ENCODE peak calls at places on chromosomes 4 and X, in six cellular contexts. One of them, this sample, is unnamed. For H3K4me1, the result is how much of the 10 kb centered on the place peaks cover.

GRCh38 chrX:130937101-130937500 is 34.1 kb upstream of the ENOX2 start:
- DNase-seq in adrenal gland: no peak
- DNase-seq in HCT116: no peak
- DNase-seq in IMR-90: no peak
- DNase-seq in lower lobe of right lung: no peak
- DNase-seq in tibial nerve: no peak
- DNase-seq in this sample: no peak

GRCh38 chr4:186882293-186882692 is 158.6 kb upstream of the FAT1 start:
- DNase-seq in adrenal gland: no peak
- DNase-seq in HCT116: no peak
- DNase-seq in IMR-90: no peak
- DNase-seq in lower lobe of right lung: no peak
- DNase-seq in tibial nerve: no peak
- DNase-seq in this sample: no peak

GRCh38 chr4:6221851-6222760 is 21.8 kb upstream of the JAKMIP1 start:
- DNase-seq in adrenal gland: peak
- DNase-seq in HCT116: peak
- DNase-seq in IMR-90: no peak
- DNase-seq in lower lobe of right lung: no peak
- DNase-seq in tibial nerve: no peak
- DNase-seq in this sample: no peak

GRCh38 chrX:13684361-13684760 is 4.6 kb upstream of the RAB9A start:
- DNase-seq in adrenal gland: no peak
- DNase-seq in HCT116: no peak
- DNase-seq in IMR-90: no peak
- DNase-seq in lower lobe of right lung: no peak
- DNase-seq in tibial nerve: no peak
- DNase-seq in this sample: no peak

GRCh38 chrX:46125139-46125538 is 420.1 kb downstream of the ZNF674 start:
- DNase-seq in adrenal gland: no peak
- DNase-seq in HCT116: no peak
- DNase-seq in IMR-90: no peak
- DNase-seq in lower lobe of right lung: no peak
- DNase-seq in tibial nerve: no peak
- DNase-seq in this sample: no peak

GRCh38 chr4:1179089-1179441 is 6.7 kb upstream of the SPON2 start:
- DNase-seq in adrenal gland: no peak
- DNase-seq in HCT116: no peak
- DNase-seq in IMR-90: no peak
- DNase-seq in lower lobe of right lung: no peak
- DNase-seq in tibial nerve: no peak
- DNase-seq in this sample: no peak

GRCh38 chrX:4240541-4241194 is 527.2 kb upstream of the PRKX start:
- DNase-seq in adrenal gland: no peak
- DNase-seq in HCT116: no peak
- DNase-seq in IMR-90: no peak
- DNase-seq in lower lobe of right lung: no peak
- DNase-seq in tibial nerve: no peak
- DNase-seq in this sample: no peak

GRCh38 chr4:112234952-112235609 is 3.5 kb downstream of the AP1AR start:
- DNase-seq in adrenal gland: peak
- DNase-seq in HCT116: peak
- DNase-seq in IMR-90: peak
- DNase-seq in lower lobe of right lung: no peak
- DNase-seq in tibial nerve: peak
- DNase-seq in this sample: peak

GRCh38 chr4:137025484-137026059 is 506.7 kb downstream of the PCDH18 start:
- DNase-seq in adrenal gland: no peak
- DNase-seq in HCT116: no peak
- DNase-seq in IMR-90: no peak
- DNase-seq in lower lobe of right lung: no peak
- DNase-seq in tibial nerve: no peak
- DNase-seq in this sample: no peak

GRCh38 chrX:18698762-18699650 is 8.4 kb upstream of the PPEF1 start:
- DNase-seq in adrenal gland: no peak
- DNase-seq in HCT116: no peak
- DNase-seq in IMR-90: no peak
- DNase-seq in lower lobe of right lung: no peak
- DNase-seq in tibial nerve: no peak
- DNase-seq in this sample: no peak

GRCh38 chr4:89598602-89599001 is 238.4 kb downstream of the SNCA start:
- DNase-seq in adrenal gland: no peak
- DNase-seq in HCT116: peak
- DNase-seq in IMR-90: peak
- DNase-seq in lower lobe of right lung: no peak
- DNase-seq in tibial nerve: no peak
- DNase-seq in this sample: no peak

GRCh38 chr4:153204247-153205027 is at the start of gene TRIM2:
- DNase-seq in adrenal gland: peak
- DNase-seq in HCT116: peak
- DNase-seq in IMR-90: peak
- DNase-seq in lower lobe of right lung: peak
- DNase-seq in tibial nerve: peak
- DNase-seq in this sample: peak
- H3K4me3 ChIP-seq in adrenal gland: no peak
- H3K4me3 ChIP-seq in HCT116: peak
- H3K4me3 ChIP-seq in IMR-90: peak
- H3K4me3 ChIP-seq in lower lobe of right lung: peak
- H3K4me3 ChIP-seq in tibial nerve: peak
- H3K4me3 ChIP-seq in this sample: peak

GRCh38 chr4:177302371-177303100 is 7.1 kb upstream of the NEIL3 start:
- DNase-seq in adrenal gland: no peak
- DNase-seq in HCT116: no peak
- DNase-seq in IMR-90: peak
- DNase-seq in lower lobe of right lung: no peak
- DNase-seq in tibial nerve: no peak
- DNase-seq in this sample: no peak
- H3K4me1 ChIP-seq in adrenal gland: under half
- H3K4me1 ChIP-seq in HCT116: under half
- H3K4me1 ChIP-seq in IMR-90: under half
- H3K4me1 ChIP-seq in lower lobe of right lung: under half
- H3K4me1 ChIP-seq in tibial nerve: under half
- H3K4me1 ChIP-seq in this sample: under half

GRCh38 chr4:40721730-40722171 is 28.0 kb upstream of the NSUN7 start:
- DNase-seq in adrenal gland: no peak
- DNase-seq in HCT116: no peak
- DNase-seq in IMR-90: peak
- DNase-seq in lower lobe of right lung: no peak
- DNase-seq in tibial nerve: no peak
- DNase-seq in this sample: no peak

GRCh38 chr4:40720931-40721330 is 28.8 kb upstream of the NSUN7 start:
- DNase-seq in adrenal gland: no peak
- DNase-seq in HCT116: no peak
- DNase-seq in IMR-90: no peak
- DNase-seq in lower lobe of right lung: no peak
- DNase-seq in tibial nerve: no peak
- DNase-seq in this sample: no peak

GRCh38 chr4:40718571-40718970 is 31.2 kb upstream of the NSUN7 start:
- DNase-seq in adrenal gland: no peak
- DNase-seq in HCT116: no peak
- DNase-seq in IMR-90: no peak
- DNase-seq in lower lobe of right lung: no peak
- DNase-seq in tibial nerve: no peak
- DNase-seq in this sample: no peak

GRCh38 chr4:40720351-40720750 is 29.4 kb upstream of the NSUN7 start:
- DNase-seq in adrenal gland: no peak
- DNase-seq in HCT116: no peak
- DNase-seq in IMR-90: no peak
- DNase-seq in lower lobe of right lung: no peak
- DNase-seq in tibial nerve: no peak
- DNase-seq in this sample: no peak

GRCh38 chr4:40719008-40719623 is 30.6 kb upstream of the NSUN7 start:
- DNase-seq in adrenal gland: peak
- DNase-seq in HCT116: peak
- DNase-seq in IMR-90: peak
- DNase-seq in lower lobe of right lung: no peak
- DNase-seq in tibial nerve: no peak
- DNase-seq in this sample: no peak
- TF ChIP-seq CTCF in adrenal gland: peak
- TF ChIP-seq CTCF in HCT116: peak
- TF ChIP-seq CTCF in IMR-90: peak
- TF ChIP-seq CTCF in lower lobe of right lung: peak
- TF ChIP-seq CTCF in tibial nerve: no peak
- TF ChIP-seq CTCF in this sample: no peak

GRCh38 chrX:115972717-115973116 is 197.8 kb upstream of the AGTR2 start:
- DNase-seq in adrenal gland: no peak
- DNase-seq in HCT116: no peak
- DNase-seq in IMR-90: no peak
- DNase-seq in lower lobe of right lung: no peak
- DNase-seq in tibial nerve: no peak
- DNase-seq in this sample: no peak

GRCh38 chrX:115970718-115971117 is 199.8 kb upstream of the AGTR2 start:
- DNase-seq in adrenal gland: no peak
- DNase-seq in HCT116: no peak
- DNase-seq in IMR-90: no peak
- DNase-seq in lower lobe of right lung: no peak
- DNase-seq in tibial nerve: no peak
- DNase-seq in this sample: no peak

GRCh38 chrX:115966920-115967319 is 203.6 kb upstream of the AGTR2 start:
- DNase-seq in adrenal gland: no peak
- DNase-seq in HCT116: no peak
- DNase-seq in IMR-90: no peak
- DNase-seq in lower lobe of right lung: no peak
- DNase-seq in tibial nerve: no peak
- DNase-seq in this sample: no peak

DNA sequence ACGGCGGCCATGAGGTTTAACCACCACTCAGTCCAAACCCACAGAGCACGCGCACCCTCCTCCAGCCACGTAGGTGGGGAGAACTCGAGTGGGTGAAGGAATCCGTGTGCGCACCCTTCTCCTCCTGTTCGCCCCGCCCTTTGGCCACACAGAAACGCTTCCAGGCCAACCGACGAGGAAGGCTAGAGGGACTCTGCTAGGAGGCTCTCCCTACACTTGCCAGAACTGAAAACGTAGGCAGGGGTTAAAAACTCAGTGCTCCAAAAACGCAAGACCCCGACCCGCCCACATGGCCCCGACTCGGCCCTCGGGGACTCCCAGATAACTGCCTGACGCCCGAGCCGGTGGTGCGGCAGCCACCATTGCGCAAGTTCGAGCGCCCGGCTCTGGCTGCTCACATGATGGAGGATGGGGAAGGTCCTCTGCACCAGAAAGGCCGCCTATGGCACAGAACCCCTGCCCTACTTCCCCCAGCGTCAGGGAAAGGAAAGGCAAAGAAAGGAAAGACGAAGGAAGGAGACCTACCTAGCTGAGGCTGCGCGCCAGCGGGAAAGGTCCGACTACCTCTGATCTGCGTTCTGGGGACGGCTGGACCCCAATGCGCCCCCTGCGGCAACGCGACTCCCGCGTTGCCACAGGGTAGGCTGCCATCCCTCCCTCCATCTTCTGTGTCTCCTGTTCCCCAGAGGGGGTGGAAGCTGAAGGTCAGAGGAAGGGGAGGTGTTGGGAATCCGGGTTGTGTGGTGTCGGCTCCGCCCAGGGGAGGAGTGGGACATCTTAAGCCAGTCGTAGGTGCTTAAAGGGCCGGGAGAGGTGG is 201.9 kb upstream of the AGTR2 start:
- DNase-seq in adrenal gland: no peak
- DNase-seq in HCT116: peak
- DNase-seq in IMR-90: no peak
- DNase-seq in lower lobe of right lung: peak
- DNase-seq in tibial nerve: peak
- DNase-seq in this sample: peak
- H3K4me3 ChIP-seq in adrenal gland: no peak
- H3K4me3 ChIP-seq in HCT116: peak
- H3K4me3 ChIP-seq in IMR-90: no peak
- H3K4me3 ChIP-seq in lower lobe of right lung: peak
- H3K4me3 ChIP-seq in tibial nerve: peak
- H3K4me3 ChIP-seq in this sample: peak

GRCh38 chr4:150005537-150005936 is 72.7 kb upstream of the DCLK2 start:
- DNase-seq in adrenal gland: no peak
- DNase-seq in HCT116: no peak
- DNase-seq in IMR-90: no peak
- DNase-seq in lower lobe of right lung: no peak
- DNase-seq in tibial nerve: no peak
- DNase-seq in this sample: no peak

GRCh38 chr4:150001815-150002214 is 76.4 kb upstream of the DCLK2 start:
- DNase-seq in adrenal gland: no peak
- DNase-seq in HCT116: no peak
- DNase-seq in IMR-90: peak
- DNase-seq in lower lobe of right lung: no peak
- DNase-seq in tibial nerve: no peak
- DNase-seq in this sample: no peak

GRCh38 chr4:149999485-150000074 is 78.7 kb upstream of the DCLK2 start:
- DNase-seq in adrenal gland: peak
- DNase-seq in HCT116: peak
- DNase-seq in IMR-90: peak
- DNase-seq in lower lobe of right lung: no peak
- DNase-seq in tibial nerve: no peak
- DNase-seq in this sample: peak

GRCh38 chr4:150004481-150004880 is 73.8 kb upstream of the DCLK2 start:
- DNase-seq in adrenal gland: no peak
- DNase-seq in HCT116: no peak
- DNase-seq in IMR-90: peak
- DNase-seq in lower lobe of right lung: no peak
- DNase-seq in tibial nerve: no peak
- DNase-seq in this sample: no peak

GRCh38 chr4:150002561-150002960 is 75.7 kb upstream of the DCLK2 start:
- DNase-seq in adrenal gland: no peak
- DNase-seq in HCT116: no peak
- DNase-seq in IMR-90: peak
- DNase-seq in lower lobe of right lung: no peak
- DNase-seq in tibial nerve: no peak
- DNase-seq in this sample: no peak
- H3K4me1 ChIP-seq in adrenal gland: under half
- H3K4me1 ChIP-seq in HCT116: under half
- H3K4me1 ChIP-seq in IMR-90: under half
- H3K4me1 ChIP-seq in lower lobe of right lung: under half
- H3K4me1 ChIP-seq in tibial nerve: under half
- H3K4me1 ChIP-seq in this sample: under half

GRCh38 chrX:119218198-119218597 is 17.9 kb upstream of the PGRMC1 start:
- DNase-seq in adrenal gland: no peak
- DNase-seq in HCT116: no peak
- DNase-seq in IMR-90: peak
- DNase-seq in lower lobe of right lung: no peak
- DNase-seq in tibial nerve: no peak
- DNase-seq in this sample: no peak
- TF ChIP-seq CTCF in adrenal gland: peak
- TF ChIP-seq CTCF in HCT116: peak
- TF ChIP-seq CTCF in IMR-90: peak
- TF ChIP-seq CTCF in lower lobe of right lung: peak
- TF ChIP-seq CTCF in tibial nerve: peak
- TF ChIP-seq CTCF in this sample: peak

GRCh38 chr4:40939826-40940225 is 190.1 kb downstream of the NSUN7 start:
- DNase-seq in adrenal gland: no peak
- DNase-seq in HCT116: no peak
- DNase-seq in IMR-90: peak
- DNase-seq in lower lobe of right lung: no peak
- DNase-seq in tibial nerve: no peak
- DNase-seq in this sample: no peak
- H3K4me3 ChIP-seq in adrenal gland: no peak
- H3K4me3 ChIP-seq in HCT116: no peak
- H3K4me3 ChIP-seq in IMR-90: no peak
- H3K4me3 ChIP-seq in lower lobe of right lung: no peak
- H3K4me3 ChIP-seq in tibial nerve: no peak
- H3K4me3 ChIP-seq in this sample: no peak

This sample was measured in heart left ventricle.